ENCODE peak calls at places on chromosomes 13 and 19, in eight cellular contexts. Z is PC-3, K is GM23248, W is neural progenitor cell, B is HCT116, D is GM23338, Q is hepatocyte, M is SK-N-SH. T is an unnamed sample.

GRCh38 chr13:104586010-104586746 is 1520.0 kb upstream of the SLC10A2 start:
- DNase-seq in K (no peak), M (no peak), Q (peak), D (peak), W (no peak), B (peak), Z (peak), T (no peak)

GRCh38 chr13:33536639-33537425 is 251.3 kb upstream of the STARD13 start:
- DNase-seq in D (no peak), K (peak), Z (peak), Q (no peak), M (no peak), B (no peak), W (no peak), T (no peak)

GRCh38 chr19:32642771-32643170 is 32.2 kb downstream of the ANKRD27 start:
- DNase-seq in Q (no peak), W (no peak), K (no peak), Z (no peak), D (no peak), M (no peak), B (no peak), T (no peak)

GRCh38 chr13:93169980-93170379 is 56.6 kb upstream of the GPC6 start:
- DNase-seq in W (no peak), D (no peak), M (no peak), B (no peak), K (peak), Z (peak), Q (peak), T (no peak)

GRCh38 chr13:102772042-102772425 is 1.6 kb downstream of the TEX30 start:
- DNase-seq in M (no peak), B (no peak), W (no peak), Q (no peak), Z (no peak), D (no peak), K (no peak), T (no peak)

GRCh38 chr13:94329754-94330551 is 149.5 kb downstream of the DCT start:
- DNase-seq in K (peak), Z (peak), Q (peak), B (no peak), W (no peak), M (no peak), D (no peak), T (no peak)

GRCh38 chr19:42086770-42087550 is 11.0 kb downstream of the ZNF574 start:
- DNase-seq in W (no peak), M (no peak), D (no peak), B (no peak), K (no peak), Z (no peak), Q (no peak), T (no peak)

GRCh38 chr19:33390908-33391630 is 17.6 kb downstream of the CEBPG start:
- DNase-seq in B (no peak), K (no peak), M (peak), D (no peak), Q (no peak), Z (no peak), W (no peak), T (no peak)

GRCh38 chr13:91468301-91468700 is 69.9 kb downstream of the GPC5 start:
- DNase-seq in D (no peak), K (no peak), W (no peak), B (no peak), Q (no peak), M (no peak), Z (no peak), T (no peak)

GRCh38 chr13:93715866-93716265 is 489.3 kb downstream of the GPC6 start:
- DNase-seq in W (no peak), D (no peak), B (no peak), M (no peak), Q (no peak), Z (peak), K (no peak), T (no peak)

GRCh38 chr13:47215741-47216140 is 318.9 kb upstream of the HTR2A start:
- DNase-seq in B (no peak), M (no peak), Z (peak), K (peak), W (no peak), Q (no peak), D (peak), T (no peak)

GRCh38 chr13:100608906-100609305 is 20.3 kb upstream of the GGACT start:
- DNase-seq in D (no peak), W (no peak), B (no peak), Q (peak), Z (no peak), K (no peak), M (no peak), T (no peak)

GRCh38 chr19:4933528-4933927 is 24.2 kb downstream of the UHRF1 start:
- DNase-seq in K (no peak), M (no peak), W (no peak), B (no peak), D (no peak), Z (peak), Q (no peak), T (no peak)

GRCh38 chr19:39125554-39126311 is at the start of gene PAK4:
- DNase-seq in D (peak), K (peak), B (peak), Q (peak), W (peak), Z (peak), M (peak), T (peak)

GRCh38 chr19:4971816-4972495 is 3.0 kb downstream of the KDM4B start:
- DNase-seq in Z (no peak), D (no peak), K (no peak), Q (no peak), M (peak), W (no peak), B (no peak), T (no peak)

DNA sequence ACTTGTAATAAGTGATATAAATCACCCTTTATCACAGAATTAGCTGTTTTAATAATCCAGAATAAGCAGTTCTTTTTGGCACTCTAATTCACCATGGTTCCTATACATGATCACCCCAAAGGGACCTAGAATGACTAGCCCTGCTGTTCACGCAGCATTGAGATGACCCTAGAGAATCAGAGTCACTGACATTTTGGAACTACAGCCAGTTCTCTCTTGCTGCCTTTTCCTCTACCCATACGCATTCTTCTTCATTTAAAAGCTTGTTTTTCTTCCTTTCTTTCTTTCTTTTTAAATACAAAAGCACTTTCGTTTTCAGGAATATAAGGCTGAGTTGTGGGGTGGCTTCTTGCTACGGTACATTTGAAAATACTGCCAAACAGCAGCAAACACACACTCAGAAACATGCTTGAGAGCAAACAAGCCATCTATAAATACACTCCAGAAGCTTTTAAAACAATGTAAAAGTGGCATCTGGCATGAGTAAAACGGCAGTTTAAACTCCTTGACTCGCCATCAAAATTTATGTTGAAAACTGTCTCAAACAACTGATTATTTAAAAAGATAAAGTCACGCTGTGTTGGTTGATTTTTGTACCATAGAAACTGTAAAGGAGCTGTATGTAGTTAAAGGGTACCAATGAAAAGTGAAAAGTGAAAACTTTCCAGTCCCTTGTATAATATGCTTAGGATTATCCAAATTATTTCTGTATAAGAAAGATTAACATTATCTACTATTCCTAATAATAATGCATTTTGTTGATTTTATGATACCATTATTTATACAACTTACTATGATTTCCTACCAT is 95.6 kb downstream of the PCDH9 start:
- DNase-seq in D (no peak), B (no peak), K (no peak), Q (no peak), M (no peak), W (no peak), Z (no peak), T (peak)
- H3K4me2 ChIP-seq in D (no peak), B (no peak), K (no peak), Q (peak), M (peak), W (no peak), Z (no peak), T (peak)

GRCh38 chr13:66809496-66809895 is 420.6 kb downstream of the PCDH9 start:
- DNase-seq in D (no peak), W (no peak), B (no peak), M (no peak), K (no peak), Z (no peak), Q (no peak), T (no peak)
- TF ChIP-seq EZH2phosphoT487 in D (no peak), W (no peak), B (no peak), M (no peak), K (no peak), Z (no peak), Q (no peak), T (no peak)

DNA sequence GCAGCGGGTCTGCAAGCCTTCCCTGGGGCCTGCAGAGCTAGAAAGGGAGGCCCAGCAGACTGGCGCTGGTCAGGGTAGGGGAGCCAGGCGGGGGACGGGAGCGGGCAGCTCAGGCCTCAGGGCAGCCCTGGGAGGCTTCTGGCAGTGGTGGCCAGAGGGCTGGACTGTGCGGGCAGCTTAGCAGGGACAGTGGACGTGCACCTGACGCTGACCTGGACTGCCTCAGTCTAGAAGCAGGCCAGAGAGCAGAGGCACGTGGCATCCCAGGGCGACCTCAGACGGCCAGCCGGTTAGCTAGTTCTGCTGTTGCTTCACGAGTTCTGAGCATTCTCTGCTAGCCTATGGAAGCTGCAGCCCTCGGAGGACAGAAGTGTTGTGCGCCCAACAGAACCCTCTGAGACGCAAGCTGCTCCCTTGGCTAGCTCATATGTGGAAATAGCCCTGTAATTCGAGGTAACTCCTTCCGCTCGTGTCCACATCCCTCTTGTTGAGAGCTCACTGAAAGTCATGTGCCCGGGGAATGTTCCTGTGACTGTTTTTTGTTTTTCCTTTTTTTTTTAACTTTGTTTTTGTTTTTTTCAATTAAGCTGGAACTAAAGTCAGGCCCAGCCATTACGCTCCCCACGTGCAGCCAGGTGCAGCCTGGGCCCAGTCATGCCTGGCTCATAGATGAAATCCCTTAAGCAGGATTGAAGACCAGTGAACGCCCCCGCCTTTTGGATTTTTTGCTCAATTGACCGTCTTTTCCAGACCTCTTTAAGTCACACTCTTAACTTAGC is 1.9 kb upstream of the FAM174C start:
- DNase-seq in Q (no peak), D (no peak), M (no peak), K (peak), Z (no peak), W (no peak), B (no peak), T (no peak)
- H3K4me3 ChIP-seq in Q (no peak), D (peak), M (no peak), K (no peak), Z (peak), W (no peak), B (peak), T (peak)

GRCh38 chr13:36767276-36767675 is 51.7 kb upstream of the RFXAP start:
- DNase-seq in K (no peak), Z (no peak), D (no peak), M (no peak), Q (no peak), B (no peak), W (no peak), T (no peak)

GRCh38 chr13:36764536-36764935 is 54.5 kb upstream of the RFXAP start:
- DNase-seq in Z (no peak), Q (no peak), K (no peak), D (no peak), W (no peak), B (no peak), M (no peak), T (no peak)

GRCh38 chr13:36766295-36766694 is 52.7 kb upstream of the RFXAP start:
- DNase-seq in M (no peak), D (peak), Z (peak), K (peak), W (no peak), B (peak), Q (no peak), T (no peak)

GRCh38 chr13:36764957-36765356 is 54.1 kb upstream of the RFXAP start:
- DNase-seq in W (no peak), D (peak), Z (no peak), M (no peak), B (no peak), Q (no peak), K (no peak), T (no peak)

GRCh38 chr13:36763322-36763721 is 55.7 kb upstream of the RFXAP start:
- DNase-seq in Z (no peak), B (no peak), D (no peak), W (no peak), M (no peak), Q (no peak), K (no peak), T (no peak)
- H3K4me2 ChIP-seq in Z (no peak), B (no peak), D (no peak), W (no peak), M (no peak), Q (no peak), K (no peak), T (no peak)

DNA sequence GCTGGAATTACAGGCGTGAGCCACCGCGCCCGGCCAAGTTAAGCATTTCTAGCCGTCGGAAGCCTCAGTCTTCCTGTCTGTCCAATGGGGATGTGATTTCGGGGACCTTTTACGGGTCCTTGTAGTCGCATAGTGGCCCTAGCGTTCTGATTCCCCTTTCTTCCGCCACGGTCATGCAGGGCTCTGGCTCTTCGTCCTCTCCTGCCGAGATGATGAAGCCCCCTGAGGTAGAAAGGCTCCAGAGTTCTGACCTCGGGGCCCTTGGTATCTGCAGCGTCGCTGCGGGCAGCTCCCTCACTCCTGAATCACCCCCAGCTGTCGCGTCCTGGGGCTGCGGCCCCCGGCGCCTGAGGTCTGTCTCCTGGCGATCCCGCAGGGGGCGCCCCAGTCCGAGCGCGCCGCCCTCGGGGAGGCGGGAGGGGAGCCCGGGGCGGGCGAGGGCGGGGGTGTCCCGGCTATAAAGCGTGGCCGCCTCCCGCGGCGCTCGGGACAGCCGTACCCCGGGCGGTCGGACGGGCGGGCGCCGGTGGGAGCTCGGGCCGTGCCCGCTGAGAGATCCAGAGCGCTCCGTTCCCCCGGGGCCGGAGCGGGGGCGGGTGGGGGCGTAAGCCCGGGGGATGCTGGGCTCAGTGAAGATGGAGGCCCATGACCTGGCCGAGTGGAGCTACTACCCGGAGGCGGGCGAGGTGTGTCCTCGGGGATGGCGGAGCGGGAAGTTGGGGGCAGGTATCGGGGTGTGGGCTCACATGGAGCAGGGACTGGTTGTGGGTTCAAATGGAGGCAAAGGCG is at the start of gene FOXA3:
- DNase-seq in K (peak), D (peak), B (no peak), Q (peak), Z (peak), W (peak), M (peak), T (peak)
- TF ChIP-seq EZH2phosphoT487 in K (no peak), D (no peak), B (no peak), Q (peak), Z (no peak), W (no peak), M (no peak), T (peak)

T was measured in OCI-LY7.